ENCODE peak calls at places on chromosomes 5 and 9, in eight cellular contexts. One of them, this sample, is unnamed.

GRCh38 chr5:173858025-173858674 is 30.0 kb upstream of the CPEB4 start:
- DNase-seq in fibroblast of lung: no peak
- DNase-seq in Peyer's patch: no peak
- DNase-seq in fibroblast of the aortic adventitia: no peak
- DNase-seq in AG10803: no peak
- DNase-seq in psoas muscle: no peak
- DNase-seq in kidney: no peak
- DNase-seq in fibroblast of pulmonary artery: no peak
- DNase-seq in this sample: no peak

GRCh38 chr5:120465281-120465961 is 1.3 kb downstream of the PRR16 start:
- DNase-seq in fibroblast of lung: peak; percentile 80
- DNase-seq in Peyer's patch: peak; percentile 45
- DNase-seq in fibroblast of the aortic adventitia: peak; percentile 74
- DNase-seq in AG10803: peak; percentile 72
- DNase-seq in psoas muscle: peak; percentile 39
- DNase-seq in kidney: peak; percentile 72
- DNase-seq in fibroblast of pulmonary artery: no peak
- DNase-seq in this sample: peak; percentile 68

GRCh38 chr5:132013006-132013689 is 1.7 kb upstream of the ACSL6 start:
- DNase-seq in fibroblast of lung: no peak
- DNase-seq in Peyer's patch: no peak
- DNase-seq in fibroblast of the aortic adventitia: no peak
- DNase-seq in AG10803: no peak
- DNase-seq in psoas muscle: no peak
- DNase-seq in kidney: peak; percentile 36
- DNase-seq in fibroblast of pulmonary artery: no peak
- DNase-seq in this sample: no peak

GRCh38 chr5:160556886-160557285 is 135.2 kb downstream of the PTTG1 start:
- DNase-seq in fibroblast of lung: peak; percentile 19
- DNase-seq in Peyer's patch: no peak
- DNase-seq in fibroblast of the aortic adventitia: no peak
- DNase-seq in AG10803: peak; percentile 48
- DNase-seq in psoas muscle: no peak
- DNase-seq in kidney: no peak
- DNase-seq in fibroblast of pulmonary artery: no peak
- DNase-seq in this sample: no peak

GRCh38 chr5:133392448-133392847 is 219.9 kb downstream of the FSTL4 start:
- DNase-seq in fibroblast of lung: no peak
- DNase-seq in Peyer's patch: no peak
- DNase-seq in fibroblast of the aortic adventitia: no peak
- DNase-seq in AG10803: no peak
- DNase-seq in psoas muscle: no peak
- DNase-seq in kidney: no peak
- DNase-seq in fibroblast of pulmonary artery: no peak
- DNase-seq in this sample: no peak

GRCh38 chr5:52708463-52708862 is 79.3 kb upstream of the ITGA1 start:
- DNase-seq in fibroblast of lung: no peak
- DNase-seq in Peyer's patch: no peak
- DNase-seq in fibroblast of the aortic adventitia: no peak
- DNase-seq in AG10803: peak; percentile 56
- DNase-seq in psoas muscle: no peak
- DNase-seq in kidney: no peak
- DNase-seq in fibroblast of pulmonary artery: no peak
- DNase-seq in this sample: no peak

GRCh38 chr9:124624735-124624992 is 117.5 kb upstream of the NR5A1 start:
- DNase-seq in fibroblast of lung: no peak
- DNase-seq in Peyer's patch: no peak
- DNase-seq in fibroblast of the aortic adventitia: peak; percentile 14
- DNase-seq in AG10803: no peak
- DNase-seq in psoas muscle: no peak
- DNase-seq in kidney: no peak
- DNase-seq in fibroblast of pulmonary artery: no peak
- DNase-seq in this sample: no peak

GRCh38 chr5:173969167-173970049 is 19.6 kb upstream of the C5orf47 start:
- DNase-seq in fibroblast of lung: peak; percentile 38
- DNase-seq in Peyer's patch: no peak
- DNase-seq in fibroblast of the aortic adventitia: peak; percentile 52
- DNase-seq in AG10803: peak; percentile 49
- DNase-seq in psoas muscle: peak; percentile 57
- DNase-seq in kidney: peak; percentile 65
- DNase-seq in fibroblast of pulmonary artery: peak; percentile 66
- DNase-seq in this sample: peak; percentile 79

GRCh38 chr9:87703636-87704276 is 22.2 kb upstream of the CTSL start:
- DNase-seq in fibroblast of lung: no peak
- DNase-seq in Peyer's patch: no peak
- DNase-seq in fibroblast of the aortic adventitia: no peak
- DNase-seq in AG10803: no peak
- DNase-seq in psoas muscle: no peak
- DNase-seq in kidney: no peak
- DNase-seq in fibroblast of pulmonary artery: no peak
- DNase-seq in this sample: no peak

DNA sequence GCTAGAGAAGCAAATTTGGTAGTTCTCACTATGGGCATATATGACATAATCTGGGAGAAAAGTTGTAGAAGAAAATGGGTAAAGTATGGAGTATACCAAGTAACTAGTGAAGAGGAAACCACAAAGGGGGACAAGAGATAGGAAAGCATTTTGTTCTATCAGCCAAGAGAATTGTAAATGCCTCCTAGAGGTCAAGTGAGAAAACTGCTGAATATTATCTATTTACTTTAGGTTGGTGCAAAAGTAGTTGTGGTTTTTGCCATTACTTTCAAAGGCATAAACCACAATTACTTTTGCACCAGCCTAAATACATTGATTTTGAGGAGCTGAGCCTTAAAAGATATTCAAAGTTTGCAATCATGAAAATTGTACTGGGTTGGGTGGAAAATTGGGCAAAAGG is 126.7 kb upstream of the GRHPR start:
- DNase-seq in fibroblast of lung: no peak
- DNase-seq in Peyer's patch: no peak
- DNase-seq in fibroblast of the aortic adventitia: no peak
- DNase-seq in AG10803: no peak
- DNase-seq in psoas muscle: no peak
- DNase-seq in kidney: no peak
- DNase-seq in fibroblast of pulmonary artery: no peak
- DNase-seq in this sample: no peak
- TF ChIP-seq CTCF in fibroblast of lung: peak; percentile 12
- TF ChIP-seq CTCF in Peyer's patch: no peak
- TF ChIP-seq CTCF in fibroblast of the aortic adventitia: peak; percentile 4
- TF ChIP-seq CTCF in AG10803: no peak
- TF ChIP-seq CTCF in psoas muscle: no peak
- TF ChIP-seq CTCF in kidney: no peak
- TF ChIP-seq CTCF in fibroblast of pulmonary artery: peak; percentile 25
- TF ChIP-seq CTCF in this sample: peak; percentile 23

DNA sequence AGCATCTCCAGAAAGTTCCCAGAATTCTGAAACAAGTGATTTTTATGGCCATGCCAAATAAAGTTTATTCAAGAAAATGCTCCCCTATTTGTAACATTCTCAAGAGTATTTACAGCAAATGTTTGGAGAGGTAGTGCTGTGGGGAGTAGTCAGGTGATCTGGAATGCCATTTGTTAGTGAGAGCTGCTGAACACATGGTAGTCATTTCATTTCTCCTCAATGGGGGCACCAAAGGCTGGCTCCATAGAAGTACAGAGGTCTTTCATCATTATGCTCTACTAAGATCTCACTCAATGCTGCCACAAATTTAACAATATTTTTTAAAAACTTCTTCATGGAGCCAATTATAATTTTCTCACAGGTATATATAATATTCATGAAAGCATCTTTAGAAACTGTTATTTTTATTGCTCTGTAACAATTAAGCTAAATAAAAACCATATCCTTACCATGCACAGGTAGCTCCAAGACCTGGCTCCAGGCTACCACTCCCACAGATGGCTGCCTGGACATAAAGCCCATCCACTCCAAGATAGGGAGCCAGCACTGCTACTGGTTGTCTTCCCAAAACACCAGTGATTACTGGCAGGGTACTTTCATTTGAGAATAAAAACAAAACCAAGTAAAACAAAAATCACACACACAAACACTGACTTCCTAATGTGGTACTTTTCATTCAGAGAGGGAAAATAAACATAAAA is 200.8 kb downstream of the PLK2 start:
- DNase-seq in fibroblast of lung: no peak
- DNase-seq in Peyer's patch: no peak
- DNase-seq in fibroblast of the aortic adventitia: no peak
- DNase-seq in AG10803: no peak
- DNase-seq in psoas muscle: no peak
- DNase-seq in kidney: no peak
- DNase-seq in fibroblast of pulmonary artery: no peak
- DNase-seq in this sample: no peak
- H3K4me3 ChIP-seq in fibroblast of lung: no peak overlapping the region
- H3K4me3 ChIP-seq in Peyer's patch: no peak overlapping the region
- H3K4me3 ChIP-seq in fibroblast of the aortic adventitia: no peak overlapping the region
- H3K4me3 ChIP-seq in AG10803: no peak overlapping the region
- H3K4me3 ChIP-seq in psoas muscle: no peak overlapping the region
- H3K4me3 ChIP-seq in kidney: no peak overlapping the region
- H3K4me3 ChIP-seq in fibroblast of pulmonary artery: no peak overlapping the region
- H3K4me3 ChIP-seq in this sample: peak overlapping the region; percentile 4

GRCh38 chr9:133201424-133202144 is 7.5 kb downstream of the OBP2B start:
- DNase-seq in fibroblast of lung: no peak
- DNase-seq in Peyer's patch: no peak
- DNase-seq in fibroblast of the aortic adventitia: no peak
- DNase-seq in AG10803: no peak
- DNase-seq in psoas muscle: no peak
- DNase-seq in kidney: peak; percentile 39
- DNase-seq in fibroblast of pulmonary artery: no peak
- DNase-seq in this sample: no peak
- TF ChIP-seq CTCF in fibroblast of lung: no peak
- TF ChIP-seq CTCF in Peyer's patch: no peak
- TF ChIP-seq CTCF in fibroblast of the aortic adventitia: no peak
- TF ChIP-seq CTCF in AG10803: no peak
- TF ChIP-seq CTCF in psoas muscle: no peak
- TF ChIP-seq CTCF in kidney: no peak
- TF ChIP-seq CTCF in fibroblast of pulmonary artery: no peak
- TF ChIP-seq CTCF in this sample: no peak

GRCh38 chr5:139796061-139796806 is 626 bp downstream of the PSD2 start:
- DNase-seq in fibroblast of lung: no peak
- DNase-seq in Peyer's patch: peak; percentile 44
- DNase-seq in fibroblast of the aortic adventitia: no peak
- DNase-seq in AG10803: no peak
- DNase-seq in psoas muscle: no peak
- DNase-seq in kidney: no peak
- DNase-seq in fibroblast of pulmonary artery: no peak
- DNase-seq in this sample: no peak
- H3K4me3 ChIP-seq in fibroblast of lung: no peak overlapping the region
- H3K4me3 ChIP-seq in Peyer's patch: peak overlapping the region; percentile 51
- H3K4me3 ChIP-seq in fibroblast of the aortic adventitia: no peak overlapping the region
- H3K4me3 ChIP-seq in AG10803: no peak overlapping the region
- H3K4me3 ChIP-seq in psoas muscle: peak overlapping the region; percentile 68
- H3K4me3 ChIP-seq in kidney: no peak overlapping the region
- H3K4me3 ChIP-seq in fibroblast of pulmonary artery: no peak overlapping the region
- H3K4me3 ChIP-seq in this sample: no peak overlapping the region

GRCh38 chr9:83569326-83569725 is 31.1 kb upstream of the FRMD3 start:
- DNase-seq in fibroblast of lung: no peak
- DNase-seq in Peyer's patch: no peak
- DNase-seq in fibroblast of the aortic adventitia: no peak
- DNase-seq in AG10803: no peak
- DNase-seq in psoas muscle: no peak
- DNase-seq in kidney: peak; percentile 51
- DNase-seq in fibroblast of pulmonary artery: no peak
- DNase-seq in this sample: no peak

GRCh38 chr9:83570359-83570758 is 32.2 kb upstream of the FRMD3 start:
- DNase-seq in fibroblast of lung: no peak
- DNase-seq in Peyer's patch: no peak
- DNase-seq in fibroblast of the aortic adventitia: peak; percentile 16
- DNase-seq in AG10803: peak; percentile 6
- DNase-seq in psoas muscle: no peak
- DNase-seq in kidney: no peak
- DNase-seq in fibroblast of pulmonary artery: no peak
- DNase-seq in this sample: peak; percentile 55

GRCh38 chr9:83574482-83574881 is 36.3 kb upstream of the FRMD3 start:
- DNase-seq in fibroblast of lung: no peak
- DNase-seq in Peyer's patch: no peak
- DNase-seq in fibroblast of the aortic adventitia: no peak
- DNase-seq in AG10803: no peak
- DNase-seq in psoas muscle: no peak
- DNase-seq in kidney: no peak
- DNase-seq in fibroblast of pulmonary artery: no peak
- DNase-seq in this sample: no peak

GRCh38 chr9:83572524-83572923 is 34.3 kb upstream of the FRMD3 start:
- DNase-seq in fibroblast of lung: no peak
- DNase-seq in Peyer's patch: no peak
- DNase-seq in fibroblast of the aortic adventitia: peak; percentile 72
- DNase-seq in AG10803: peak; percentile 63
- DNase-seq in psoas muscle: no peak
- DNase-seq in kidney: no peak
- DNase-seq in fibroblast of pulmonary artery: peak; percentile 67
- DNase-seq in this sample: peak; percentile 82
- TF ChIP-seq CTCF in fibroblast of lung: no peak
- TF ChIP-seq CTCF in Peyer's patch: no peak
- TF ChIP-seq CTCF in fibroblast of the aortic adventitia: no peak
- TF ChIP-seq CTCF in AG10803: no peak
- TF ChIP-seq CTCF in psoas muscle: no peak
- TF ChIP-seq CTCF in kidney: no peak
- TF ChIP-seq CTCF in fibroblast of pulmonary artery: no peak
- TF ChIP-seq CTCF in this sample: no peak